ENCODE peak calls at places on chromosomes 7 and 10, in nine cellular contexts. M is iPS DF 6.9, O is left ventricle myocardium inferior, W is hepatocyte, A is testis, G is tibial artery, L is fibroblast of lung, B is neuronal stem cell, D is transverse colon. J is an unnamed sample. For H3K4me1 and H3K27me3, the result is how much of the 10 kb centered on the place peaks cover.

GRCh38 chr10:43199088-43199683 is 60.9 kb downstream of the CSGALNACT2 start:
- DNase-seq in D (no peak), O (no peak), M (no peak), W (no peak), B (no peak), L (no peak), A (no peak), G (no peak), J (no peak)

GRCh38 chr7:33965116-33965827 is 59.9 kb downstream of the BMPER start:
- DNase-seq in B (no peak), W (no peak), M (no peak), L (peak), A (no peak), D (no peak), G (no peak), O (no peak), J (no peak)

GRCh38 chr10:17768506-17768905 is 16.5 kb downstream of the TMEM236 start:
- DNase-seq in O (no peak), A (no peak), W (no peak), D (no peak), G (no peak), M (no peak), L (no peak), B (no peak), J (no peak)

GRCh38 chr10:121662531-121662930 is 64.3 kb upstream of the FGFR2 start:
- DNase-seq in M (no peak), W (no peak), L (no peak), O (no peak), G (no peak), A (no peak), D (no peak), B (no peak), J (no peak)

GRCh38 chr10:26029858-26030257 is 95.8 kb downstream of the MYO3A start:
- DNase-seq in W (no peak), O (no peak), M (no peak), D (no peak), B (no peak), G (no peak), L (no peak), A (no peak), J (no peak)

GRCh38 chr10:36473122-36473521 is 652.3 kb upstream of the ANKRD30A start:
- DNase-seq in W (no peak), A (no peak), O (no peak), L (no peak), M (no peak), B (no peak), G (no peak), D (no peak), J (no peak)

GRCh38 chr7:2006231-2006771 is 226.4 kb downstream of the MAD1L1 start:
- DNase-seq in W (no peak), B (no peak), L (no peak), M (no peak), D (no peak), A (peak), G (peak), O (no peak), J (no peak)

GRCh38 chr10:125916977-125917376 is 20.6 kb downstream of the FANK1 start:
- DNase-seq in L (no peak), W (no peak), G (no peak), D (no peak), A (no peak), M (no peak), O (no peak), B (no peak), J (no peak)

GRCh38 chr7:151008511-151009323 is 15.6 kb downstream of the ATG9B start:
- DNase-seq in D (peak), M (no peak), B (no peak), G (no peak), A (peak), W (peak), O (peak), L (peak), J (peak)

GRCh38 chr10:51092402-51092801 is 18.1 kb downstream of the PRKG1 start:
- DNase-seq in W (peak), G (peak), A (peak), L (peak), D (peak), M (no peak), O (peak), B (no peak), J (peak)

GRCh38 chr10:46550076-46550790 is 6.2 kb downstream of the GPRIN2 start:
- DNase-seq in A (peak), D (peak), O (peak), M (no peak), G (peak), L (no peak), W (no peak), B (no peak), J (no peak)

GRCh38 chr7:94975316-94975715 is 67.9 kb downstream of the PPP1R9A start:
- DNase-seq in A (no peak), L (peak), B (no peak), M (no peak), G (no peak), D (no peak), W (no peak), O (no peak), J (no peak)

GRCh38 chr7:1055084-1055450 is 10.7 kb downstream of the GPR146 start:
- DNase-seq in L (no peak), M (no peak), W (peak), B (no peak), D (peak), O (peak), A (peak), G (peak), J (peak)

GRCh38 chr10:132387723-132388210 is 9.2 kb upstream of the PWWP2B start:
- DNase-seq in W (peak), O (peak), M (no peak), A (peak), L (peak), G (peak), D (peak), B (peak), J (peak)

GRCh38 chr7:82789883-82790609 is 346.5 kb upstream of the CACNA2D1 start:
- DNase-seq in A (no peak), D (no peak), O (no peak), G (no peak), L (peak), M (no peak), W (no peak), B (no peak), J (no peak)

GRCh38 chr10:47104101-47104707 is 193.0 kb downstream of the PTPN20 start:
- DNase-seq in D (no peak), B (no peak), G (no peak), L (no peak), W (no peak), A (no peak), O (no peak), M (no peak), J (no peak)

GRCh38 chr7:75639071-75639892 is 99.5 kb downstream of the HIP1 start:
- DNase-seq in M (peak), W (peak), A (peak), G (no peak), O (peak), L (peak), D (peak), B (peak), J (peak)

GRCh38 chr10:71486465-71487114 is 89.9 kb downstream of the CDH23 start:
- DNase-seq in W (peak), L (peak), A (peak), M (peak), G (peak), B (peak), O (peak), D (peak), J (no peak)

GRCh38 chr7:85185355-85186082 is 1.3 kb downstream of the SEMA3D start:
- DNase-seq in A (peak), O (peak), B (peak), D (peak), W (peak), L (peak), M (no peak), G (peak), J (peak)

GRCh38 chr10:110681023-110681681 is 37.0 kb downstream of the RBM20 start:
- DNase-seq in G (no peak), W (peak), L (peak), O (peak), B (peak), A (peak), D (peak), M (peak), J (peak)

GRCh38 chr10:109924947-109925620 is 1.8 kb upstream of the XPNPEP1 start:
- DNase-seq in A (no peak), W (no peak), D (no peak), O (no peak), L (no peak), G (no peak), B (no peak), M (no peak), J (no peak)

GRCh38 chr7:45717537-45718235 is 143.5 kb downstream of the ADCY1 start:
- DNase-seq in O (no peak), G (no peak), A (no peak), B (no peak), W (no peak), L (no peak), M (no peak), D (no peak), J (no peak)

GRCh38 chr7:106284516-106285050 is at the start of gene NAMPT:
- DNase-seq in A (peak), G (peak), O (peak), L (peak), M (peak), B (no peak), W (peak), D (peak), J (peak)

GRCh38 chr10:34612938-34613337 is 202.2 kb downstream of the PARD3 start:
- DNase-seq in M (no peak), L (no peak), D (no peak), B (no peak), O (no peak), G (no peak), W (no peak), A (no peak), J (no peak)

GRCh38 chr10:49415109-49415508 is 19.2 kb upstream of the DRGX start:
- DNase-seq in B (no peak), L (no peak), M (no peak), D (no peak), O (no peak), W (no peak), G (no peak), A (no peak), J (no peak)

GRCh38 chr7:92833766-92834605 is 2.4 kb downstream of the CDK6 start:
- DNase-seq in L (peak), O (peak), D (peak), G (peak), M (no peak), B (peak), A (peak), W (peak), J (peak)

GRCh38 chr7:132580717-132581285 is 4.5 kb upstream of the PLXNA4 start:
- DNase-seq in O (peak), D (peak), W (peak), L (peak), M (peak), A (peak), B (peak), G (peak), J (peak)

GRCh38 chr10:48526371-48526821 is 78.5 kb downstream of the ARHGAP22 start:
- DNase-seq in G (no peak), A (no peak), M (no peak), L (peak), O (no peak), B (peak), W (peak), D (no peak), J (no peak)

GRCh38 chr7:155206286-155207020 is 91.2 kb upstream of the INSIG1 start:
- DNase-seq in W (no peak), M (no peak), A (peak), O (peak), D (peak), L (peak), G (peak), B (no peak), J (peak)

DNA sequence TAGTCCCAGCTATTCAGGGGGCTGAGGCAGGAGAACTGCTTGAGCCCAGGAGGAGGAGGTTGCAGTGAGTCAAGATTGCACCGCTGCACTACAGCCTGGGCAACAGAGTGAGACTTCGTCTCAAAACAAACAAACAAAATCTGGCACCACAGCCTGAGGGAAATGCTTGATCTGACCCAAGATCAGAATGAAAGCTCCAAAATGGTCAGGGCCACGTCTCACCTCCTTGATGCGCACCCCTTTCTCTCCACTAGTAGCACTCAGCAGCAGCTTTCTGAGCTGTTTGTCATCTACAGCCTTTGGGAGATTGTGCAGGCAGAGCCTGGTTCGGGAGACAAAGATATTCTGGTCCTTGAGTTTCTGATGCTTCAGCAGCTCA is 22.7 kb downstream of the RBM28 start:
- DNase-seq in B (no peak), A (no peak), L (no peak), D (no peak), G (no peak), O (no peak), M (no peak), W (no peak), J (no peak)
- H3K4me1 ChIP-seq in B (under half), A (under half), L (under half), D (under half), G (under half), O (under half), M (under half), W (under half), J (under half)

GRCh38 chr7:157022681-157023588 is 12.5 kb upstream of the MNX1 start:
- DNase-seq in A (no peak), G (no peak), O (no peak), D (peak), B (no peak), W (peak), L (no peak), M (no peak), J (no peak)

GRCh38 chr7:157024716-157025115 is 14.3 kb upstream of the MNX1 start:
- DNase-seq in B (no peak), G (no peak), D (no peak), A (no peak), L (no peak), M (no peak), O (no peak), W (no peak), J (no peak)

GRCh38 chr7:157021071-157021891 is 10.8 kb upstream of the MNX1 start:
- DNase-seq in B (no peak), D (no peak), A (no peak), L (no peak), G (no peak), O (no peak), M (no peak), W (no peak), J (no peak)

GRCh38 chr7:157021893-157022680 is 11.6 kb upstream of the MNX1 start:
- DNase-seq in W (no peak), A (no peak), O (no peak), D (no peak), G (no peak), L (no peak), B (no peak), M (no peak), J (no peak)

GRCh38 chr7:157023589-157023905 is 13.1 kb upstream of the MNX1 start:
- DNase-seq in O (no peak), G (no peak), A (no peak), D (no peak), B (no peak), M (no peak), W (no peak), L (no peak), J (no peak)
- H3K27me3 ChIP-seq in O (half or more), G (under half), A (under half), D (half or more), B (half or more), M (half or more), W (half or more), L (half or more), J (half or more)

GRCh38 chr10:103445366-103445765 is 6.8 kb downstream of the CALHM2 start:
- DNase-seq in G (no peak), O (no peak), B (no peak), M (no peak), A (no peak), D (no peak), L (no peak), W (no peak), J (no peak)

GRCh38 chr10:103443475-103444185 is 8.5 kb downstream of the CALHM2 start:
- DNase-seq in A (no peak), W (no peak), L (no peak), D (no peak), B (no peak), G (no peak), O (no peak), M (no peak), J (no peak)

GRCh38 chr10:103447187-103447586 is 5.0 kb downstream of the CALHM2 start:
- DNase-seq in M (no peak), O (no peak), W (no peak), G (no peak), D (no peak), B (no peak), L (no peak), A (no peak), J (no peak)

GRCh38 chr10:103444478-103444877 is 7.7 kb downstream of the CALHM2 start:
- DNase-seq in L (no peak), M (no peak), G (no peak), B (no peak), W (no peak), O (peak), D (no peak), A (no peak), J (peak)

DNA sequence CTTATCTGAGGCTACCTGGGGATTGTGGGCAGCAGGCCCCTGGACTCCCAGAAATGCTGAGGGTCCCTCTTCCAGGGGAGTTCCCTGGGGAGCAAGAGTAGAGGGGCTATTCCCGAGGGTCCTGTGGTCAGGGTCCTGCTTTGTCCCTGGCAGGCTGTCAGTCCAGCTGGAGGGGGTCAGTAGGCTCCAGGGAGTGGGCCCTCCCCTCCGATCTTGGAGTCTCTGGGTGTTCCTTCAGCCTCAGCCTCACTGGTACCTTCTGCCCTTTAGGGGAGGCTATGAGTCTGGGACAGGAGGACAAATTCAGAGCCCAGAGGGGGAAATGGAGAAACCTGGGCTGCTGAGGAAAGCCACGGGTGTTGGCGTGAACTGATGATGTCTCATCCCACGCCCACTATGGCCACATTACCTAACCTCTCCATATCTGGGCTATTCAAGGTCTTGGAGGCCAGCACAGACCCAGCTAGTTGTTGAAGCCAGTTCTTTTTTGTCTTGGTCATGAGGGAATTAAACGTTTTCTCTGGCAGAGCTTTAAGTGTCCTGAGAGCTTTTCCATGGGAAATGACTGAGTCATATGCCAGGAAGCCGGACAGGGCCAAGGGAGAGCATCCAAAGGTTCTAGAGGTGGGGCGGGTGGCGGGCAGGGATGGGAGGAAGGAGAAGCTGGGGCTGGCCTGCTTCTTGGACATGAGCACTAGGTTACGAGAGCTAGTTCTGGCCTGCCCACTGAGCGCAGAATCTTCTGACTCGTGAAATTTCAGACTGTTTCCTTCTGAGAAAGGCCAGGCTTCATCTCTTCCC is 6.2 kb downstream of the CALHM2 start:
- DNase-seq in D (peak), A (peak), M (no peak), W (no peak), B (no peak), O (peak), G (peak), L (peak), J (peak)
- H3K27ac ChIP-seq in D (peak), A (peak), M (no peak), W (no peak), B (no peak), O (peak), G (peak), L (peak), J (peak)

DNA sequence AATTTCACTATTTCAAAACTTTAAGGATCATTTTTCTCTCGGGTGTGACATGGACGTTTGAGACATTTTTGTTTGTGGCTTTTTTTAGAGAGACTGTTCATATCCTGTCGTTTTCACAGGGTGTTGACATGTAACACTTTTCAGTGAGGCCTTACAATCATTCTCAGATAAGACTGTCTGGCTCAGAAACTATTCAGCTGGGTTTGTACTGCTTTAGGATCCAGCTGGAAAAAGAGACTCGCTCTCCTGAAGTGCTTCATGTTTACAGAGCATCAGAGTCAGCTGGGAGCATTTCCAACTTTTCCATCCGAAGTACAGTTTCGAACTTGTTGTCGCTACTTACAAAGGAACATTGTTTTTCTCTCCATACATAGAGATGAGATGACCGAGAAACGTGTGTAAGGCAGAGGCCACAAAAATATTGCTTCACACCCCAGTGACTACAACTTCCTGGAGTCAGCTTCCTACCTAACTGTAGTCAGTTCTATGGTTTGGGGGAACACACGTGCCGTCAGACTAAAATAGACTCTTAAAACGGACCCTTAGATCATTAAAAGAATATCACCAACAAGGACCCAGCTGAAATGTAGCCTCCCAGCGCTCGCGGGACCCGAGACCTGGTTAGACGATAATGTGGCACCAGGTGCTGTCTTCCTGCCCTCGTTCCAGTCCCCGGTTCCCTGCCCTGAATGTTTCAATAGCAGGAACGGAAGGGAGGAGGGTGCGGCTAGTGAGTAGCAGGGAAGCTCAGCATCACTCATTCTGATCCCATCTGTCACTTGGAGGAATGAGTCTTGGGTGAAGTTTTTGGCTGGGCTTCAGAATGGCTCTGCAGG is 78.0 kb downstream of the MKI67 start:
- DNase-seq in L (peak), B (no peak), D (peak), O (no peak), W (peak), M (no peak), A (peak), G (no peak), J (no peak)
- H3K4me1 ChIP-seq in L (under half), B (under half), D (under half), O (half or more), W (under half), M (under half), A (under half), G (under half), J (under half)